ENCODE peak calls at places on chromosomes 1 and 21, in nine cellular contexts. R is prostate gland; G is HCT116; O is neural progenitor cell; F is psoas muscle; I is breast epithelium; L is H9; U is right atrium auricular region; H is CD8-positive, alpha-beta T cell. Y is an unnamed sample.

GRCh38 chr1:2821970-2822620 is 20.6 kb upstream of the TTC34 start:
- DNase-seq in R (peak; percentile 14), G (no peak), O (no peak), F (peak; percentile 25), I (no peak), L (no peak), U (no peak), H (peak; percentile 26), Y (peak; percentile 41)

GRCh38 chr1:202208458-202208857 is 14.9 kb downstream of the LGR6 start:
- DNase-seq in R (no peak), G (no peak), O (no peak), F (no peak), I (no peak), L (no peak), U (no peak), H (no peak), Y (no peak)

GRCh38 chr1:99570486-99571089 is 75.3 kb upstream of the PALMD start:
- DNase-seq in R (no peak), G (no peak), O (no peak), F (no peak), I (no peak), L (no peak), U (no peak), H (no peak), Y (no peak)

GRCh38 chr1:181127898-181128453 is 39.5 kb downstream of the IER5 start:
- DNase-seq in R (no peak), G (no peak), O (no peak), F (no peak), I (no peak), L (no peak), U (no peak), H (no peak), Y (no peak)

GRCh38 chr1:5109652-5110051 is 455.2 kb downstream of the AJAP1 start:
- DNase-seq in R (no peak), G (no peak), O (peak; percentile 23), F (no peak), I (no peak), L (no peak), U (no peak), H (no peak), Y (no peak)

GRCh38 chr21:34971656-34972055 is 77.4 kb downstream of the RUNX1 start:
- DNase-seq in R (no peak), G (no peak), O (no peak), F (no peak), I (no peak), L (no peak), U (no peak), H (no peak), Y (no peak)

GRCh38 chr1:2632561-2633361 is at the start of gene MMEL1:
- DNase-seq in R (no peak), G (no peak), O (no peak), F (no peak), I (no peak), L (no peak), U (no peak), H (no peak), Y (no peak)

GRCh38 chr1:91596474-91596873 is 95.8 kb downstream of the CDC7 start:
- DNase-seq in R (no peak), G (no peak), O (no peak), F (no peak), I (no peak), L (no peak), U (no peak), H (no peak), Y (no peak)

GRCh38 chr1:1620433-1621139 is 5.3 kb downstream of the MIB2 start:
- DNase-seq in R (no peak), G (no peak), O (no peak), F (peak; percentile 18), I (no peak), L (no peak), U (no peak), H (no peak), Y (no peak)

GRCh38 chr1:152533327-152533938 is 19.2 kb downstream of the CRCT1 start:
- DNase-seq in R (no peak), G (peak; percentile 56), O (no peak), F (no peak), I (no peak), L (no peak), U (no peak), H (no peak), Y (peak; percentile 46)

GRCh38 chr1:87506147-87506546 is 177.5 kb downstream of the LMO4 start:
- DNase-seq in R (no peak), G (no peak), O (no peak), F (no peak), I (no peak), L (no peak), U (no peak), H (no peak), Y (no peak)

GRCh38 chr1:225896937-225897549 is 8.1 kb upstream of the LEFTY1 start:
- DNase-seq in R (peak; percentile 67), G (peak; percentile 10), O (no peak), F (no peak), I (no peak), L (no peak), U (no peak), H (peak; percentile 64), Y (peak; percentile 59)

GRCh38 chr21:43362306-43362927 is 64.5 kb downstream of the SIK1 start:
- DNase-seq in R (peak; percentile 74), G (no peak), O (peak; percentile 48), F (peak; percentile 80), I (no peak), L (peak; percentile 61), U (peak; percentile 88), H (peak; percentile 80), Y (peak; percentile 95)

GRCh38 chr1:5809207-5809788 is 182.9 kb downstream of the NPHP4 start:
- DNase-seq in R (no peak), G (no peak), O (no peak), F (no peak), I (no peak), L (no peak), U (no peak), H (no peak), Y (no peak)

GRCh38 chr1:52423771-52424170 is 19.4 kb downstream of the PRPF38A start:
- DNase-seq in R (no peak), G (no peak), O (no peak), F (no peak), I (no peak), L (no peak), U (no peak), H (peak; percentile 65), Y (peak; percentile 87)

GRCh38 chr1:215970406-215970805 is 403.3 kb downstream of the KCTD3 start:
- DNase-seq in R (no peak), G (no peak), O (no peak), F (no peak), I (no peak), L (no peak), U (no peak), H (no peak), Y (no peak)

GRCh38 chr1:67607699-67608098 is 77.3 kb upstream of the GADD45A start:
- DNase-seq in R (no peak), G (no peak), O (no peak), F (no peak), I (no peak), L (no peak), U (no peak), H (no peak), Y (no peak)

GRCh38 chr21:35840197-35840799 is 220.0 kb downstream of the SETD4 start:
- DNase-seq in R (peak; percentile 73), G (peak; percentile 72), O (peak; percentile 81), F (peak; percentile 27), I (no peak), L (no peak), U (peak; percentile 69), H (peak; percentile 14), Y (peak; percentile 78)

GRCh38 chr1:67978988-67979516 is 71.4 kb downstream of the DIRAS3 start:
- DNase-seq in R (no peak), G (peak; percentile 78), O (no peak), F (no peak), I (no peak), L (no peak), U (no peak), H (no peak), Y (no peak)

GRCh38 chr1:162020145-162020544 is 3.5 kb downstream of the OLFML2B start:
- DNase-seq in R (no peak), G (no peak), O (no peak), F (no peak), I (no peak), L (no peak), U (no peak), H (no peak), Y (no peak)

DNA sequence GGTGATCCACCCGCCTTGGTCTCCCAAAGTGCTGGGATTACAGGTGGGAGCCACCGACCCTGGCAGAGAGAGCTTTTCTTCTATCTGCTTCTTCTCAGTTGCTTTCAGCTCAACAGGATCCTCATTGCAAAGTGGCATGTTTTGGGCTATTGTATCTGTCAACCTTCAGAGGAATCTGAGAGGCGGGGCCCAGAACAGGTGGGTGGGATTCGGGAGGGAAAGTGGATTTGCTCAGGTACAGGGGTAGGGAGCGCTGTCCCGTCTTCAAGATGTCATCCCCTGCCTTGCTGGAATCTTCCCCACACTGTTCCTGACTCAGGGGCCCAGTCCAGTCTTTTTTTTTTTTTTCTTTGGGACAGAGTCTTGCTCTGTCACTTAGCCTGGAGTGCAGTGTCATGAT is 26.9 kb upstream of the RCC2 start:
- DNase-seq in R (no peak), G (no peak), O (no peak), F (no peak), I (no peak), L (peak; percentile 53), U (no peak), H (no peak), Y (no peak)
- H3K27ac ChIP-seq in R (no peak overlapping the region), G (no peak overlapping the region), O (no peak overlapping the region), F (no peak overlapping the region), I (no peak overlapping the region), L (no peak overlapping the region), U (no peak overlapping the region), H (no peak overlapping the region), Y (no peak overlapping the region)

DNA sequence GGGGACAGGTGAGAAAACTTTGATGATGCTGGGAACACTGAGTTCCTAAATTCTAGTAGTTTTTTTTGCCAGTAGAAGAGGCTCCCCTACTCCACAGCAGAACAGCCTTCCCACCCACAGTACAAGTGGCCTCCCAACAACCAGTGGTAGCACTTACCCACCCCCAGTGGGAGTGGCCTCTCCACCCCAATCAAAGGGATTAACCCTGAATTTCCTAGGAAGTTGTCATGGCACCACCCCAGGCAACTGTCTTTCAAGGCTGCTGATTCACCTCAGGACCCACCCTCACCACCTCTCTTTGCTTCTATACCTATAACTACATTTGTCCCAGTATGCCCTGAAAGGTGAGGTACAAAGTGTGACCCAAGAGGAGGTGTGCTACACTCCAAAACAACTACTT is 81.4 kb upstream of the PRDX6 start:
- DNase-seq in R (no peak), G (no peak), O (no peak), F (no peak), I (no peak), L (no peak), U (no peak), H (no peak), Y (no peak)
- H3K27ac ChIP-seq in R (no peak overlapping the region), G (no peak overlapping the region), O (no peak overlapping the region), F (no peak overlapping the region), I (no peak overlapping the region), L (no peak overlapping the region), U (no peak overlapping the region), H (no peak overlapping the region), Y (no peak overlapping the region)

GRCh38 chr21:45148316-45149000 is 74.1 kb downstream of the ADARB1 start:
- DNase-seq in R (no peak), G (no peak), O (no peak), F (no peak), I (no peak), L (no peak), U (peak; percentile 40), H (no peak), Y (no peak)
- H3K27ac ChIP-seq in R (no peak overlapping the region), G (no peak overlapping the region), O (no peak overlapping the region), F (no peak overlapping the region), I (no peak overlapping the region), L (no peak overlapping the region), U (no peak overlapping the region), H (no peak overlapping the region), Y (no peak overlapping the region)

GRCh38 chr1:208205216-208206013 is 38.8 kb downstream of the PLXNA2 start:
- DNase-seq in R (no peak), G (no peak), O (no peak), F (no peak), I (no peak), L (no peak), U (no peak), H (no peak), Y (no peak)
- H3K27ac ChIP-seq in R (peak overlapping the region; percentile 48), G (no peak overlapping the region), O (no peak overlapping the region), F (peak overlapping the region; percentile 4), I (no peak overlapping the region), L (no peak overlapping the region), U (peak overlapping the region; percentile 66), H (no peak overlapping the region), Y (no peak overlapping the region)

Y was measured in DND-41.